ENCODE peak calls at places on chromosomes 7 and 10, in five cellular contexts. K is GM23248, L is fibroblast of villous mesenchyme, Q is epithelial cell of esophagus, F is AG04450. V is an unnamed sample.

GRCh38 chr10:55410415-55410885 is 609.4 kb upstream of the PCDH15 start:
- DNase-seq in K (peak), L (no peak), Q (peak), F (no peak), V (peak)

GRCh38 chr7:72292794-72293193 is 119.3 kb downstream of the CALN1 start:
- DNase-seq in K (no peak), L (no peak), Q (no peak), F (no peak), V (no peak)

GRCh38 chr10:1185911-1186692 is 129.9 kb downstream of the WDR37 start:
- DNase-seq in K (no peak), L (no peak), Q (no peak), F (no peak), V (no peak)

GRCh38 chr7:124351950-124352349 is 319.1 kb upstream of the TMEM229A start:
- DNase-seq in K (no peak), L (no peak), Q (no peak), F (no peak), V (no peak)

GRCh38 chr7:48894574-48894973 is 29.8 kb upstream of the CDC14C start:
- DNase-seq in K (no peak), L (no peak), Q (no peak), F (no peak), V (no peak)

GRCh38 chr10:77531441-77532001 is 106.1 kb downstream of the KCNMA1 start:
- DNase-seq in K (peak), L (peak), Q (peak), F (peak), V (peak)

GRCh38 chr10:78082636-78083035 is 49.0 kb downstream of the RPS24 start:
- DNase-seq in K (no peak), L (no peak), Q (no peak), F (no peak), V (no peak)

GRCh38 chr10:119479048-119479394 is 63.5 kb downstream of the RGS10 start:
- DNase-seq in K (peak), L (no peak), Q (no peak), F (no peak), V (no peak)

GRCh38 chr10:128576916-128577670 is 450.9 kb upstream of the MKI67 start:
- DNase-seq in K (no peak), L (no peak), Q (no peak), F (no peak), V (no peak)

GRCh38 chr10:114801411-114801813 is 20.2 kb upstream of the FHIP2A start:
- DNase-seq in K (no peak), L (peak), Q (no peak), F (no peak), V (no peak)

GRCh38 chr7:2859952-2860351 is 15.8 kb upstream of the GNA12 start:
- DNase-seq in K (no peak), L (no peak), Q (no peak), F (no peak), V (no peak)

GRCh38 chr10:24703700-24704099 is 20.0 kb downstream of the ARHGAP21 start:
- DNase-seq in K (peak), L (peak), Q (no peak), F (peak), V (peak)

GRCh38 chr7:154441811-154442210 is 389.6 kb downstream of the DPP6 start:
- DNase-seq in K (no peak), L (no peak), Q (no peak), F (no peak), V (no peak)

GRCh38 chr10:48695636-48696534 is 11.2 kb downstream of the WDFY4 start:
- DNase-seq in K (no peak), L (no peak), Q (no peak), F (no peak), V (no peak)

GRCh38 chr10:77877461-77878344 is 48.9 kb downstream of the DLG5 start:
- DNase-seq in K (peak), L (peak), Q (peak), F (peak), V (peak)

GRCh38 chr10:94038024-94038423 is 44.3 kb downstream of the PLCE1 start:
- DNase-seq in K (peak), L (no peak), Q (no peak), F (no peak), V (no peak)

GRCh38 chr10:30028006-30028441 is 31.4 kb downstream of the JCAD start:
- DNase-seq in K (no peak), L (no peak), Q (no peak), F (no peak), V (peak)

GRCh38 chr10:132451506-132452215 is 54.7 kb downstream of the PWWP2B start:
- DNase-seq in K (no peak), L (no peak), Q (peak), F (no peak), V (no peak)

GRCh38 chr7:4668510-4668847 is 13.6 kb upstream of the FOXK1 start:
- DNase-seq in K (no peak), L (no peak), Q (no peak), F (no peak), V (no peak)

GRCh38 chr7:16223963-16224707 is 197.2 kb downstream of the CRPPA start:
- DNase-seq in K (no peak), L (no peak), Q (no peak), F (no peak), V (no peak)

GRCh38 chr10:110216240-110216639 is 8.8 kb downstream of the MXI1 start:
- DNase-seq in K (no peak), L (no peak), Q (peak), F (no peak), V (no peak)

GRCh38 chr10:48885376-48885775 is 54.3 kb downstream of the LRRC18 start:
- DNase-seq in K (peak), L (peak), Q (peak), F (no peak), V (no peak)

GRCh38 chr10:71494980-71495381 is 98.3 kb downstream of the CDH23 start:
- DNase-seq in K (no peak), L (no peak), Q (no peak), F (no peak), V (no peak)

GRCh38 chr10:58299580-58299979 is 30.6 kb downstream of the CISD1 start:
- DNase-seq in K (peak), L (peak), Q (peak), F (no peak), V (peak)

GRCh38 chr7:28179081-28180030 is 1.2 kb downstream of the JAZF1 start:
- DNase-seq in K (peak), L (peak), Q (peak), F (no peak), V (peak)

GRCh38 chr10:44968887-44969400 is 9.3 kb downstream of the RASSF4 start:
- DNase-seq in K (no peak), L (no peak), Q (no peak), F (no peak), V (no peak)

GRCh38 chr7:158607563-158607962 is 19.9 kb upstream of the PTPRN2 start:
- DNase-seq in K (no peak), L (no peak), Q (no peak), F (no peak), V (no peak)

GRCh38 chr10:11658801-11659368 is 47.4 kb upstream of the USP6NL start:
- DNase-seq in K (no peak), L (peak), Q (peak), F (no peak), V (no peak)

GRCh38 chr10:51852297-51852696 is 152.9 kb upstream of the CSTF2T start:
- DNase-seq in K (no peak), L (no peak), Q (no peak), F (no peak), V (no peak)

GRCh38 chr7:148964510-148965267 is 63.6 kb downstream of the PDIA4 start:
- DNase-seq in K (peak), L (no peak), Q (no peak), F (no peak), V (no peak)

GRCh38 chr7:120684463-120684862 is 173.5 kb downstream of the TSPAN12 start:
- DNase-seq in K (no peak), L (no peak), Q (no peak), F (no peak), V (no peak)

GRCh38 chr10:5624701-5625100 is 41.7 kb downstream of the ASB13 start:
- DNase-seq in K (no peak), L (no peak), Q (no peak), F (no peak), V (no peak)

GRCh38 chr7:41416208-41416595 is 286.7 kb downstream of the INHBA start:
- DNase-seq in K (peak), L (no peak), Q (peak), F (no peak), V (no peak)

GRCh38 chr10:127532193-127532592 is 16.9 kb upstream of the NPS start:
- DNase-seq in K (no peak), L (no peak), Q (no peak), F (no peak), V (no peak)
- H3K4me3 ChIP-seq in K (no peak), L (no peak), Q (no peak), F (no peak), V (no peak)

GRCh38 chr7:135757719-135758411 is 9.3 kb upstream of the FAM180A start:
- DNase-seq in K (peak), L (peak), Q (peak), F (no peak), V (peak)
- H3K4me3 ChIP-seq in K (peak), L (peak), Q (no peak), F (no peak), V (peak)

DNA sequence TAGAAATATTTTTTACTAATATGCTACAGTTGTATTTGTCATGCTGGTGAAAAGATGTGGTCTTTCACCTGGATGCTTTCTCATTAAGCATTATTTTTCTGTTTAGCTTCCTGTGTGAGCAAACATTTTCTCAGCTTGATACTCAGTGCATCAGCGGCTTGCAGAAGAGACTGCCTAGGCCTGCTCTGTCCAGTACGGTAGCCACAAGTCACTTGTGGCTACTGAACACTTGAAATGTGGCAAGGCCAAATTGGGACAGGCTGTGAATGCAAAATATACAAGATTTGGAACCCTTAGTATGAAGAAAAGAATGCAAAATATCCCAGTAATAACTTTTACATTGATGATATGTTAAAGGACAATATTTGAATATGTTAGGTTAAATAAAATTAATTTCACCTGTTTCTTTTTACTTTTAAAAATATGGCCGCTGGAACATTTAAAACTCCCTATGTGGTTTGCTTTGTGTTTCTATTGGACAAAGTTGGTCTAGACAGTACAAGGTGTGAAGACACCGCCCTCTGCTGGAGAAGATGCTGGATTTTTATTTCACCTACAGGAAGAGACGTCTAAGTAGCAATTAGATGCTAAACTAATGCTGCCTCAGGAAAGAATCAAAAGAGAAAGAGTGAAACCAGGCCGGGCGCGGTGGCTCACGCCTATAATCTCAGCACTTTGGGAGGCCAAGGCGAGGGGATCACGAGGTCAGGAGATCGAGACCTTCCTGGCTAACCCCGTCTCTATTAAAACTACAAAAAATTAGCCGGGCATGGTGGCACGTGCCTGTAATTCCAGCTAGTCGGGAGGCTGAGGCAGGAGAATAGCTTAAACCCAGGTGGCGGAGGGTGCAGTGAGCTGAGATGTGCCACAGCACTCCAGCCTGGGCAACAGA is 5.3 kb downstream of the SRGN start:
- DNase-seq in K (peak), L (peak), Q (peak), F (peak), V (peak)
- H3K4me3 ChIP-seq in K (no peak), L (no peak), Q (no peak), F (no peak), V (no peak)

DNA sequence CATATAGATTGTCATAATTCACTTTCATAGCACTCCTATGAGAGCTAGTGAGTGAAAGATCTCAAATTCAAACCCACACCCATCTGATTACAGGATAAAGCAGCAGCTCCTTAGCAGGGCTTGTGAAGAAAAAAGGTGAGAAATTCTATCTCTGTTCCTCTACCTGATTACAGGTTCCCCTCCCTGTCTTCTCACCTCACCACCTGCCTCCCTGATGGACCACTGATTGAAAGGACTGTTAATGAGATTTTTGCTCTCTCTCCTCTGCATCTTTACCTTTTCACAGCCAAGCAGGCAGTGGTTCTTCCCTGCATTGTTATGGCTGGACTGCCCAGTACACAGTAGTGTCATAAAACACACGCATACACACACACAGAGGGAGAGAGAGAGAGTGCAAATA is 228.5 kb downstream of the MTERF1 start:
- DNase-seq in K (no peak), L (no peak), Q (no peak), F (no peak), V (no peak)
- H3K4me3 ChIP-seq in K (no peak), L (no peak), Q (no peak), F (no peak), V (no peak)

GRCh38 chr7:135150072-135150782 is 2.4 kb downstream of the TMEM140 start:
- DNase-seq in K (no peak), L (no peak), Q (no peak), F (no peak), V (no peak)
- H3K4me3 ChIP-seq in K (no peak), L (no peak), Q (no peak), F (no peak), V (no peak)

GRCh38 chr10:10138685-10139084 is 879.0 kb upstream of the CELF2 start:
- DNase-seq in K (peak), L (peak), Q (no peak), F (no peak), V (no peak)
- H3K4me3 ChIP-seq in K (peak), L (peak), Q (no peak), F (no peak), V (no peak)

V was measured in fibroblast of pulmonary artery.